ENCODE peak calls at places on chromosomes 7 and 10, in six cellular contexts. Z is K562, R is A549, K is GM12878, P is IMR-90, M is HepG2. W is an unnamed sample.

GRCh38 chr7:82542665-82543064 is 99.1 kb upstream of the CACNA2D1 start:
- DNase-seq in R (no peak), M (no peak), P (peak; percentile 93), Z (no peak), K (no peak), W (peak; percentile 6)

GRCh38 chr7:142461437-142461836 is 203.6 kb upstream of the PRSS58 start:
- DNase-seq in K (no peak), M (no peak), R (no peak), P (peak; percentile 98), Z (no peak), W (no peak)

GRCh38 chr7:143380264-143380645 is 890 bp upstream of the ZYX start:
- DNase-seq in M (peak; percentile 61), P (peak; percentile 82), K (peak; percentile 46), R (peak; percentile 83), Z (peak; percentile 84), W (peak; percentile 88)

GRCh38 chr7:18780266-18780665 is 284.7 kb downstream of the HDAC9 start:
- DNase-seq in K (no peak), P (no peak), R (no peak), M (no peak), Z (no peak), W (no peak)

GRCh38 chr7:114087674-114088539 is 169.1 kb upstream of the PPP1R3A start:
- DNase-seq in R (no peak), Z (no peak), P (no peak), K (no peak), M (no peak), W (peak; percentile 16)

GRCh38 chr7:69115788-69116187 is 482.5 kb upstream of the AUTS2 start:
- DNase-seq in P (no peak), K (no peak), Z (no peak), R (no peak), M (no peak), W (no peak)

GRCh38 chr7:13279854-13280435 is 592.5 kb downstream of the ARL4A start:
- DNase-seq in Z (no peak), M (peak; percentile 5), R (peak; percentile 33), P (peak; percentile 10), K (no peak), W (no peak)

GRCh38 chr10:86821600-86821999 is 65.2 kb downstream of the BMPR1A start:
- DNase-seq in Z (peak; percentile 9), P (peak; percentile 83), K (no peak), R (no peak), M (no peak), W (no peak)

GRCh38 chr10:43322321-43322720 is 49.1 kb upstream of the FXYD4 start:
- DNase-seq in P (no peak), K (no peak), Z (no peak), R (peak; percentile 54), M (no peak), W (no peak)

GRCh38 chr10:13773043-13773442 is 186.3 kb downstream of the PRPF18 start:
- DNase-seq in K (no peak), R (no peak), Z (no peak), M (no peak), P (no peak), W (no peak)

GRCh38 chr10:21927601-21928000 is 75.9 kb downstream of the DNAJC1 start:
- DNase-seq in Z (no peak), R (no peak), M (no peak), K (no peak), P (peak; percentile 77), W (no peak)

GRCh38 chr7:99623091-99623693 is 6.4 kb downstream of the ZSCAN25 start:
- DNase-seq in P (no peak), Z (no peak), R (no peak), M (no peak), K (no peak), W (no peak)

GRCh38 chr7:25805027-25805687 is 346.8 kb upstream of the NFE2L3 start:
- DNase-seq in M (no peak), R (no peak), Z (no peak), K (no peak), P (peak; percentile 9), W (no peak)

GRCh38 chr10:70475661-70476060 is 2.9 kb upstream of the PALD1 start:
- DNase-seq in M (no peak), Z (no peak), K (no peak), R (peak; percentile 28), P (peak; percentile 8), W (no peak)

GRCh38 chr10:36888925-36889573 is 236.3 kb upstream of the ANKRD30A start:
- DNase-seq in R (peak; percentile 82), K (no peak), M (peak; percentile 89), P (peak; percentile 3), Z (peak; percentile 20), W (peak; percentile 39)

GRCh38 chr10:66927271-66927950 is 1.6 kb downstream of the LRRTM3 start:
- DNase-seq in Z (no peak), K (no peak), P (no peak), M (no peak), R (no peak), W (no peak)

GRCh38 chr7:157411580-157411979 is 74.8 kb downstream of the DNAJB6 start:
- DNase-seq in P (no peak), K (no peak), R (no peak), Z (peak; percentile 82), M (no peak), W (no peak)

DNA sequence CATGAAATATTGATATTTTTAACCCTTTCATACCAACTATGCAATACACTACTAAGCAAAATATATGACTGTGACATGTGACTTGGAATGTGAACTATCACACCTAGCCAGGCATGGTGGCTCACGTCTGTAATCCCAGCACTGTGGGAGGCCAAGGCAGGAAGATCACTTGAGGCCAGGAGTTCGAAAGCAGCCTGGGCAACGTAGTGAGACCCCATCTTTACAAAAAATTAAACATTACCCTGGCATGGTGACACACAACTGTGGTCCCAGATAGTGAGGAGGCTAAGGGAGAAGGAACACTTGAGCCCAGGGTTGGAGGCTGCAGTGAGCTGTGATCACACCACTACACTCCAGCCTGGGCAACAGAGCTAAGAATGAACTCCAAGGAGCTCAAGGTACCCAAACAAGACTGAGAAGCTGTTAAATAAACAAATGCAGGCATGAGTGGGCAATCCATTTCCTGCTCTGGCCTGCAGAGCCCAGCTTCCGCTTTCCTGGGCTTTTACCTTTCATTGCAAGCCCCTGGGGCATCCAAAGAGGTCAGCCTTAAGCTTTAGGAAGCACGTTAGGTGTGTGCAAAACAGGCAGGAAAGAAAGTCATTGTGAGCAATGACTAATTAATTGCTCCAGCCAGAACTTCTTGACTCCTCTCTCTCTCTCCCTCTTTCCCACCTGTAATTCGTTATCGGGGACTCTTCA is 162.1 kb upstream of the FOXK1 start:
- DNase-seq in R (no peak), P (no peak), K (no peak), Z (no peak), M (no peak), W (no peak)
- TF ChIP-seq BHLHE40 in R (no peak), P (no peak), K (no peak), Z (no peak), M (no peak), W (no peak)

GRCh38 chr7:76397409-76398183 is 11.9 kb downstream of the SSC4D start:
- DNase-seq in R (peak; percentile 90), M (no peak), K (peak; percentile 19), P (peak; percentile 31), Z (peak; percentile 99), W (peak; percentile 65)
- TF ChIP-seq BHLHE40 in R (no peak), M (no peak), K (peak; percentile 73), P (no peak), Z (peak; percentile 75), W (no peak)

GRCh38 chr10:71599518-71599917 is 120.1 kb downstream of the C10orf105 start:
- DNase-seq in K (no peak), R (no peak), P (no peak), M (no peak), Z (no peak), W (no peak)

GRCh38 chr10:71596759-71597158 is 122.8 kb downstream of the C10orf105 start:
- DNase-seq in P (no peak), Z (no peak), R (no peak), K (no peak), M (no peak), W (no peak)

GRCh38 chr10:71597821-71598498 is 121.6 kb downstream of the C10orf105 start:
- DNase-seq in P (no peak), M (peak; percentile 28), Z (peak; percentile 55), R (no peak), K (no peak), W (no peak)

GRCh38 chr10:71600856-71601255 is 118.7 kb downstream of the C10orf105 start:
- DNase-seq in R (no peak), M (no peak), P (peak; percentile 55), Z (no peak), K (no peak), W (no peak)

GRCh38 chr10:71598673-71599072 is 120.9 kb downstream of the C10orf105 start:
- DNase-seq in Z (no peak), M (no peak), R (no peak), K (no peak), P (no peak), W (no peak)
- TF ChIP-seq BHLHE40 in Z (no peak), M (no peak), R (no peak), K (no peak), P (no peak), W (no peak)

GRCh38 chr7:50742401-50742800 is 40.3 kb downstream of the GRB10 start:
- DNase-seq in M (no peak), P (no peak), K (no peak), Z (no peak), R (no peak), W (no peak)

GRCh38 chr7:50748472-50748871 is 34.2 kb downstream of the GRB10 start:
- DNase-seq in Z (no peak), R (no peak), M (no peak), P (no peak), K (no peak), W (no peak)

GRCh38 chr7:50743893-50744292 is 38.8 kb downstream of the GRB10 start:
- DNase-seq in P (no peak), K (no peak), R (no peak), M (no peak), Z (no peak), W (no peak)

GRCh38 chr7:50745835-50746234 is 36.9 kb downstream of the GRB10 start:
- DNase-seq in K (no peak), P (no peak), R (no peak), M (no peak), Z (no peak), W (no peak)

GRCh38 chr7:50745336-50745735 is 37.4 kb downstream of the GRB10 start:
- DNase-seq in Z (no peak), R (no peak), P (no peak), K (no peak), M (no peak), W (no peak)
- TF ChIP-seq BHLHE40 in Z (no peak), R (no peak), P (no peak), K (no peak), M (no peak), W (no peak)